ENCODE peak calls at places on chromosome X, in nine cellular contexts. One of them, this sample, is unnamed.

GRCh38 chrX:55142206-55142918 is 53.5 kb downstream of the PAGE2 start:
- DNase-seq in HEK293T: no peak
- DNase-seq in HT-29: peak; percentile 43
- DNase-seq in NCI-H1417: no peak
- DNase-seq in ELR: no peak
- DNase-seq in M059J: no peak
- DNase-seq in HT1080: no peak
- DNase-seq in NCI-H1092: no peak
- DNase-seq in stimulated activated naive CD4-positive, alpha-beta T cell treated with Interleukin-2 at 50 U/mL for 16 hours: no peak
- DNase-seq in this sample: no peak

GRCh38 chrX:68249401-68249831 is 183.9 kb downstream of the OPHN1 start:
- DNase-seq in HEK293T: no peak
- DNase-seq in HT-29: no peak
- DNase-seq in NCI-H1417: no peak
- DNase-seq in ELR: no peak
- DNase-seq in M059J: no peak
- DNase-seq in HT1080: no peak
- DNase-seq in NCI-H1092: no peak
- DNase-seq in stimulated activated naive CD4-positive, alpha-beta T cell treated with Interleukin-2 at 50 U/mL for 16 hours: no peak
- DNase-seq in this sample: peak; percentile 0

GRCh38 chrX:68916891-68917290 is 88.1 kb downstream of the EFNB1 start:
- DNase-seq in HEK293T: no peak
- DNase-seq in HT-29: no peak
- DNase-seq in NCI-H1417: no peak
- DNase-seq in ELR: no peak
- DNase-seq in M059J: no peak
- DNase-seq in HT1080: no peak
- DNase-seq in NCI-H1092: no peak
- DNase-seq in stimulated activated naive CD4-positive, alpha-beta T cell treated with Interleukin-2 at 50 U/mL for 16 hours: no peak
- DNase-seq in this sample: no peak

GRCh38 chrX:154459843-154460242 is 1.8 kb downstream of the PLXNA3 start:
- DNase-seq in HEK293T: no peak
- DNase-seq in HT-29: no peak
- DNase-seq in NCI-H1417: no peak
- DNase-seq in ELR: no peak
- DNase-seq in M059J: no peak
- DNase-seq in HT1080: no peak
- DNase-seq in NCI-H1092: no peak
- DNase-seq in stimulated activated naive CD4-positive, alpha-beta T cell treated with Interleukin-2 at 50 U/mL for 16 hours: no peak
- DNase-seq in this sample: no peak

GRCh38 chrX:131854586-131854985 is 168.5 kb upstream of the STK26 start:
- DNase-seq in HEK293T: no peak
- DNase-seq in HT-29: no peak
- DNase-seq in NCI-H1417: no peak
- DNase-seq in ELR: no peak
- DNase-seq in M059J: peak; percentile 24
- DNase-seq in HT1080: peak; percentile 4
- DNase-seq in NCI-H1092: no peak
- DNase-seq in stimulated activated naive CD4-positive, alpha-beta T cell treated with Interleukin-2 at 50 U/mL for 16 hours: no peak
- DNase-seq in this sample: no peak

GRCh38 chrX:122545778-122546177 is 638.3 kb upstream of the GRIA3 start:
- DNase-seq in HEK293T: no peak
- DNase-seq in HT-29: no peak
- DNase-seq in NCI-H1417: no peak
- DNase-seq in ELR: no peak
- DNase-seq in M059J: no peak
- DNase-seq in HT1080: no peak
- DNase-seq in NCI-H1092: no peak
- DNase-seq in stimulated activated naive CD4-positive, alpha-beta T cell treated with Interleukin-2 at 50 U/mL for 16 hours: no peak
- DNase-seq in this sample: no peak

GRCh38 chrX:2299871-2300270 is 200.9 kb downstream of the DHRSX start:
- DNase-seq in HEK293T: no peak
- DNase-seq in HT-29: no peak
- DNase-seq in NCI-H1417: no peak
- DNase-seq in ELR: no peak
- DNase-seq in M059J: no peak
- DNase-seq in HT1080: no peak
- DNase-seq in NCI-H1092: no peak
- DNase-seq in stimulated activated naive CD4-positive, alpha-beta T cell treated with Interleukin-2 at 50 U/mL for 16 hours: no peak
- DNase-seq in this sample: no peak

GRCh38 chrX:38279188-38279587 is 48.1 kb downstream of the RPGR start:
- DNase-seq in HEK293T: no peak
- DNase-seq in HT-29: no peak
- DNase-seq in NCI-H1417: no peak
- DNase-seq in ELR: no peak
- DNase-seq in M059J: no peak
- DNase-seq in HT1080: no peak
- DNase-seq in NCI-H1092: no peak
- DNase-seq in stimulated activated naive CD4-positive, alpha-beta T cell treated with Interleukin-2 at 50 U/mL for 16 hours: no peak
- DNase-seq in this sample: no peak

This sample was measured in nucleus accumbens.